ENCODE peak calls at places on chromosomes 13 and 19, in seven cellular contexts. V, L, M, R, Y, A and W are unnamed samples.

GRCh38 chr13:42484396-42484795 is 89.6 kb upstream of the TNFSF11 start:
- DNase-seq in R (no peak), V (peak), Y (no peak), M (no peak), L (no peak), A (no peak), W (no peak)

GRCh38 chr19:47699360-47699917 is 13.8 kb upstream of the EHD2 start:
- DNase-seq in Y (peak), M (peak), L (peak), R (peak), A (peak), V (peak), W (peak)

GRCh38 chr13:105979586-105979985 is 555.9 kb downstream of the EFNB2 start:
- DNase-seq in L (no peak), M (no peak), A (no peak), Y (peak), R (no peak), V (no peak), W (peak)

GRCh38 chr13:46126552-46127171 is 21.8 kb upstream of the CPB2 start:
- DNase-seq in M (peak), Y (peak), R (peak), L (peak), A (peak), V (peak), W (peak)

GRCh38 chr13:48567521-48568331 is 34.8 kb upstream of the RCBTB2 start:
- DNase-seq in A (no peak), L (no peak), Y (no peak), M (no peak), V (peak), R (no peak), W (no peak)

GRCh38 chr13:44231786-44232516 is 141.7 kb upstream of the SERP2 start:
- DNase-seq in V (peak), L (no peak), M (peak), A (peak), R (no peak), Y (no peak), W (peak)

GRCh38 chr13:75704194-75704941 is 68.2 kb downstream of the LMO7 start:
- DNase-seq in R (no peak), V (peak), M (peak), A (peak), Y (no peak), L (no peak), W (peak)

GRCh38 chr19:42246143-42246868 is 3.9 kb upstream of the GSK3A start:
- DNase-seq in M (peak), A (peak), V (peak), R (no peak), Y (peak), L (no peak), W (peak)

GRCh38 chr19:49432141-49433073 is 7.2 kb downstream of the GFY start:
- DNase-seq in V (no peak), R (no peak), A (no peak), L (no peak), Y (peak), M (no peak), W (no peak)

GRCh38 chr13:28584873-28585317 is 74.0 kb upstream of the POMP start:
- DNase-seq in V (peak), M (peak), A (peak), Y (no peak), L (no peak), R (no peak), W (no peak)

GRCh38 chr19:36115453-36116343 is at the start of gene TBCB:
- DNase-seq in A (peak), V (peak), R (no peak), Y (peak), M (no peak), L (peak), W (peak)

GRCh38 chr19:54422136-54422535 is 6.9 kb downstream of the TTYH1 start:
- DNase-seq in R (no peak), A (no peak), Y (peak), L (no peak), V (no peak), M (no peak), W (peak)

GRCh38 chr13:64709079-64709478 is 2521.1 kb downstream of the PCDH9 start:
- DNase-seq in M (no peak), R (no peak), L (no peak), V (no peak), A (no peak), Y (no peak), W (peak)

GRCh38 chr19:16380943-16381755 is 56.5 kb downstream of the KLF2 start:
- DNase-seq in L (no peak), A (no peak), Y (no peak), V (no peak), R (no peak), M (no peak), W (no peak)

GRCh38 chr13:60152904-60153303 is 10.8 kb downstream of the DIAPH3 start:
- DNase-seq in L (no peak), R (no peak), M (no peak), V (peak), Y (no peak), A (no peak), W (no peak)

GRCh38 chr13:103315701-103316100 is 249.5 kb upstream of the SLC10A2 start:
- DNase-seq in A (no peak), Y (no peak), L (no peak), V (no peak), R (no peak), M (no peak), W (no peak)

GRCh38 chr13:43626994-43627393 is 159.8 kb downstream of the ENOX1 start:
- DNase-seq in R (no peak), A (no peak), V (no peak), M (no peak), Y (no peak), L (no peak), W (no peak)

GRCh38 chr19:8569066-8569761 is 8.0 kb downstream of the MYO1F start:
- DNase-seq in L (no peak), A (peak), R (peak), V (peak), M (peak), Y (no peak), W (no peak)

GRCh38 chr19:42850981-42851717 is 28.4 kb downstream of the PSG1 start:
- DNase-seq in Y (no peak), L (no peak), V (peak), A (peak), R (no peak), M (peak), W (no peak)

GRCh38 chr13:101429733-101430132 is 13.4 kb upstream of the NALCN start:
- DNase-seq in R (no peak), V (no peak), A (no peak), Y (no peak), M (no peak), L (no peak), W (no peak)

GRCh38 chr19:14361824-14362223 is 19.4 kb upstream of the ADGRE5 start:
- DNase-seq in Y (peak), R (no peak), L (no peak), M (no peak), V (peak), A (peak), W (peak)

GRCh38 chr13:51838235-51838846 is 6.6 kb downstream of the TMEM272 start:
- DNase-seq in Y (no peak), L (no peak), M (peak), A (peak), V (peak), R (no peak), W (no peak)

GRCh38 chr19:51568456-51568855 is 2.6 kb upstream of the ZNF175 start:
- DNase-seq in Y (no peak), L (no peak), A (peak), V (peak), R (no peak), M (no peak), W (no peak)

GRCh38 chr19:5743640-5744039 is 23.2 kb downstream of the CATSPERD start:
- DNase-seq in A (no peak), V (peak), Y (no peak), R (no peak), L (no peak), M (peak), W (no peak)

GRCh38 chr13:100490692-100491091 is 97.9 kb downstream of the GGACT start:
- DNase-seq in R (no peak), L (no peak), M (no peak), V (no peak), A (no peak), Y (peak), W (peak)

GRCh38 chr13:25692156-25692555 is 320.4 kb downstream of the ATP8A2 start:
- DNase-seq in M (no peak), R (no peak), Y (peak), A (no peak), V (no peak), L (no peak), W (no peak)

GRCh38 chr13:39909634-39910033 is 254.2 kb downstream of the COG6 start:
- DNase-seq in A (no peak), Y (no peak), M (no peak), R (no peak), L (no peak), V (no peak), W (no peak)